ENCODE peak calls at places on chromosomes 16 and 17, in five cellular contexts. One of them, this sample, is unnamed. For H3K27me3, the result is how much of the 10 kb centered on the place peaks cover.

GRCh38 chr17:41464682-41465081 is 2.5 kb downstream of the KRT32 start:
- DNase-seq in spleen: no peak
- DNase-seq in PC-3: peak
- DNase-seq in adrenal gland: no peak
- DNase-seq in uterus: peak
- DNase-seq in this sample: peak

GRCh38 chr17:35345926-35346771 is 27.3 kb downstream of the SLFN11 start:
- DNase-seq in spleen: peak
- DNase-seq in PC-3: no peak
- DNase-seq in adrenal gland: peak
- DNase-seq in uterus: peak
- DNase-seq in this sample: peak

GRCh38 chr17:80884811-80885210 is 106.8 kb upstream of the CHMP6 start:
- DNase-seq in spleen: peak
- DNase-seq in PC-3: no peak
- DNase-seq in adrenal gland: no peak
- DNase-seq in uterus: no peak
- DNase-seq in this sample: no peak

GRCh38 chr17:71251276-71251675 is 869.5 kb upstream of the SOX9 start:
- DNase-seq in spleen: no peak
- DNase-seq in PC-3: no peak
- DNase-seq in adrenal gland: no peak
- DNase-seq in uterus: no peak
- DNase-seq in this sample: no peak

GRCh38 chr16:85750021-85750826 is 672 bp downstream of the C16orf74 start:
- DNase-seq in spleen: peak
- DNase-seq in PC-3: peak
- DNase-seq in adrenal gland: no peak
- DNase-seq in uterus: no peak
- DNase-seq in this sample: peak

GRCh38 chr16:935684-936083 is 35.1 kb downstream of the LMF1 start:
- DNase-seq in spleen: no peak
- DNase-seq in PC-3: no peak
- DNase-seq in adrenal gland: no peak
- DNase-seq in uterus: no peak
- DNase-seq in this sample: no peak

GRCh38 chr17:4808378-4808767 is 1.4 kb downstream of the PLD2 start:
- DNase-seq in spleen: no peak
- DNase-seq in PC-3: no peak
- DNase-seq in adrenal gland: no peak
- DNase-seq in uterus: peak
- DNase-seq in this sample: no peak

GRCh38 chr17:38982858-38983746 is 15.9 kb upstream of the FBXO47 start:
- DNase-seq in spleen: no peak
- DNase-seq in PC-3: peak
- DNase-seq in adrenal gland: peak
- DNase-seq in uterus: peak
- DNase-seq in this sample: peak

GRCh38 chr16:57824880-57825279 is 22.6 kb upstream of the KIFC3 start:
- DNase-seq in spleen: peak
- DNase-seq in PC-3: peak
- DNase-seq in adrenal gland: no peak
- DNase-seq in uterus: no peak
- DNase-seq in this sample: peak

GRCh38 chr17:45269912-45270311 is 8.0 kb upstream of the SPATA32 start:
- DNase-seq in spleen: no peak
- DNase-seq in PC-3: no peak
- DNase-seq in adrenal gland: no peak
- DNase-seq in uterus: no peak
- DNase-seq in this sample: no peak

GRCh38 chr17:29753845-29754439 is 131.2 kb upstream of the CORO6 start:
- DNase-seq in spleen: no peak
- DNase-seq in PC-3: no peak
- DNase-seq in adrenal gland: no peak
- DNase-seq in uterus: no peak
- DNase-seq in this sample: no peak

GRCh38 chr17:43779145-43780125 is 658 bp upstream of the DUSP3 start:
- DNase-seq in spleen: peak
- DNase-seq in PC-3: no peak
- DNase-seq in adrenal gland: no peak
- DNase-seq in uterus: peak
- DNase-seq in this sample: no peak

GRCh38 chr17:16197276-16197675 is 18.1 kb downstream of the NCOR1 start:
- DNase-seq in spleen: no peak
- DNase-seq in PC-3: no peak
- DNase-seq in adrenal gland: no peak
- DNase-seq in uterus: no peak
- DNase-seq in this sample: no peak

GRCh38 chr16:71426069-71426879 is 15.6 kb downstream of the TLE7 start:
- DNase-seq in spleen: peak
- DNase-seq in PC-3: no peak
- DNase-seq in adrenal gland: no peak
- DNase-seq in uterus: peak
- DNase-seq in this sample: peak

GRCh38 chr17:53218723-53219122 is 604.0 kb upstream of the KIF2B start:
- DNase-seq in spleen: no peak
- DNase-seq in PC-3: no peak
- DNase-seq in adrenal gland: no peak
- DNase-seq in uterus: no peak
- DNase-seq in this sample: no peak

GRCh38 chr16:81846105-81846504 is 67.0 kb downstream of the PLCG2 start:
- DNase-seq in spleen: no peak
- DNase-seq in PC-3: peak
- DNase-seq in adrenal gland: no peak
- DNase-seq in uterus: no peak
- DNase-seq in this sample: peak

GRCh38 chr17:61416540-61417363 is 17.1 kb downstream of the TBX2 start:
- DNase-seq in spleen: peak
- DNase-seq in PC-3: peak
- DNase-seq in adrenal gland: peak
- DNase-seq in uterus: peak
- DNase-seq in this sample: peak

GRCh38 chr17:2008332-2009126 is 16.6 kb downstream of the RTN4RL1 start:
- DNase-seq in spleen: no peak
- DNase-seq in PC-3: peak
- DNase-seq in adrenal gland: no peak
- DNase-seq in uterus: no peak
- DNase-seq in this sample: no peak

DNA sequence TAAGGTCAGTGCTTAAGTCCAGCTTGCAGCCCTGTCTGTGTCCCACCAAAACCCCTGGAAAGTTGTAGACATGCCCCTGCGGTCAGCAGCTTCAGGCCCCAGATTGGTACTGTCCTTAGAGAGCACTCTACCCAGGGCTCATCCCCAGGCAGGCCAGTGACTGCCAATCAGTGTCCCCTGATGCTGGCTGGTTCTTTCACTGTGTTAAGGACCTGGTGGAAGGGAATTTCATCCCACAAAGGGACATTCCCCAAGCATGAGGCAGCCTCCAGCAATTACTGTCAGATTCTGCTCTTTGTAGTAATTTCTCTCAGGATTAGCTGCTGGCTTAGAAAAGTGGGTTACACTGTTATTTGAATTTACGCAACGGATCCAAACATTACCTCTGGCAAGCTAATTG is 5.8 kb downstream of the IRX6 start:
- DNase-seq in spleen: no peak
- DNase-seq in PC-3: no peak
- DNase-seq in adrenal gland: no peak
- DNase-seq in uterus: no peak
- DNase-seq in this sample: no peak
- H3K27me3 ChIP-seq in spleen: half or more
- H3K27me3 ChIP-seq in PC-3: under half
- H3K27me3 ChIP-seq in adrenal gland: half or more
- H3K27me3 ChIP-seq in uterus: under half
- H3K27me3 ChIP-seq in this sample: under half

GRCh38 chr17:63950940-63951907 is 19.1 kb upstream of the CD79B start:
- DNase-seq in spleen: peak
- DNase-seq in PC-3: peak
- DNase-seq in adrenal gland: no peak
- DNase-seq in uterus: no peak
- DNase-seq in this sample: peak
- TF ChIP-seq CTCF in spleen: peak
- TF ChIP-seq CTCF in PC-3: peak
- TF ChIP-seq CTCF in adrenal gland: no peak
- TF ChIP-seq CTCF in uterus: no peak
- TF ChIP-seq CTCF in this sample: peak

DNA sequence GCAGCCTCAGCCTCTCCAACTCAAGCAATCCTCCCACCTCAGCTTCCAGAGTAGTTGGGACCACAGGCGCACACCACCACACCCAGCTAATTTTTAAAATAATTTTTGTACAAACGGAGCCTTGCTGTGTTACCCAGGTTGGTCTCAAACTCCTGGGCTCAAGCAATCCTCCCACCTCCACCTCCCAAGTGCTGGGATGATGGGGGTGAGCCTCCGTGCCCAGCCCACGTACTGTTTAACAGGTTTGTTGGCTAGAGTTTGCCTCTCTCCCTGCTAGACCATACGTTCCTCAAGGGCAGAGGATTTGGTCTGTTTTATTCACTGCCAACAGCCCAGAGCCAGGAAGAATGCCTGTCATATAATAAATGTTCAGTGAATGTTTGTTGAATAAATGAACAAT is 26.6 kb downstream of the SOCS1 start:
- DNase-seq in spleen: no peak
- DNase-seq in PC-3: no peak
- DNase-seq in adrenal gland: no peak
- DNase-seq in uterus: no peak
- DNase-seq in this sample: no peak
- H3K27me3 ChIP-seq in spleen: under half
- H3K27me3 ChIP-seq in PC-3: under half
- H3K27me3 ChIP-seq in adrenal gland: under half
- H3K27me3 ChIP-seq in uterus: under half
- H3K27me3 ChIP-seq in this sample: under half

DNA sequence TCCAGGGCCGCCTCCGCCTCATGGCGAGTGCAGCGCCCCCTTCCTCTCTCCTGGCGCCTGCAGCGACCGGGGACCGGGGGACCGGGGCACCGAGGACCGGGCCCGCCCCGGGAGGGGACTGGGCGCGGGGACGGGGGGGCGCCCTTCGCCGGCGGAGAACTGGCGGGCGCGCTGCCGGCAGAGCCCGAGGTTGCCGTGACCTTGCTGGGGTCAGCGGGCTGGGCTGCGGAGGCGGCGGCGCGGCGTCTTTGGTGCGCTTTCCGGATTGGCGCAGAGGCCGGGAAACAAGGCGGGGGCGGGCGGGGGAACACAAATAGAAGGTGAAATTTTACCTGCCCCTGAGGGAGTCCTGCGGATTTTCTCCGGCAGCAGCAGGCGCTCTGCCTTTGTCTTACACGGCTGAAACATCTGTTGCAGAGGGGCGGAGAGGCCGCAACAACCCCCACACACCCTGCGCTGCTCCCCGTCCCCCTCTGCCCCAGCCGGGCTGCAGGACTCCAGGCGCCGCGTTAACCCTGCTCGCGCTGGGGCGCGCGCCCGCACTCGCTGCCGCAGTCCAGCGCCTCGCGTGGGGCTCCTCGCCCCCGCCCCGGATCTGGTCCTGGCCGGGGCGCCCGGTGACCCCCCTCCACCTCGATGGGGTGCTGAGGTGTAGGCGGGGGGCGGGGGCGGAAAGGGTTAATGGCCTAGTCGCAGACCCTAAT is 53.5 kb downstream of the SREBF1 start:
- DNase-seq in spleen: peak
- DNase-seq in PC-3: peak
- DNase-seq in adrenal gland: peak
- DNase-seq in uterus: peak
- DNase-seq in this sample: peak
- TF ChIP-seq CTCF in spleen: no peak
- TF ChIP-seq CTCF in PC-3: peak
- TF ChIP-seq CTCF in adrenal gland: peak
- TF ChIP-seq CTCF in uterus: no peak
- TF ChIP-seq CTCF in this sample: peak

GRCh38 chr17:33220031-33220430 is 73.1 kb downstream of the ASIC2 start:
- DNase-seq in spleen: no peak
- DNase-seq in PC-3: no peak
- DNase-seq in adrenal gland: no peak
- DNase-seq in uterus: no peak
- DNase-seq in this sample: no peak
- H3K27me3 ChIP-seq in spleen: under half
- H3K27me3 ChIP-seq in PC-3: under half
- H3K27me3 ChIP-seq in adrenal gland: under half
- H3K27me3 ChIP-seq in uterus: under half
- H3K27me3 ChIP-seq in this sample: under half

DNA sequence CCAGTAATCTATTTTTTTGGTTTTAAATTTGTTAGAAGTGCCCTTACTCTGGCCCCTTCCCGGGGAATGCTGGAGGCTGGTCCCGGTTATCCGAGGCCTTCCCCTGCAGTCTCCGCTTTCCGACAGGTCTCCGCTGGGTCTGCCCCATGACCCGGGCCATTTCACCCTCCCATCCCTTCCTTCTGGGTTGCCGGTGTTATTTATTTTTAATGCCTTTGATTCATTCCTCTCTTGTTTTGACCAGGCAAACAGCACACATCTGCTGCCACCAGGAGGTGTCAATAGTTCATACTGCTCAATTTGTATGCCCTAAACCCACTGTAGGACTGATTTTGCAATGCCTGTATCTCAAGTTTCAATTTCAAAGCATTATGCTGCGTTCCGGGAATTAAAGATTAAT is 113.2 kb upstream of the IRX5 start:
- DNase-seq in spleen: no peak
- DNase-seq in PC-3: peak
- DNase-seq in adrenal gland: no peak
- DNase-seq in uterus: no peak
- DNase-seq in this sample: peak
- TF ChIP-seq CTCF in spleen: no peak
- TF ChIP-seq CTCF in PC-3: peak
- TF ChIP-seq CTCF in adrenal gland: no peak
- TF ChIP-seq CTCF in uterus: no peak
- TF ChIP-seq CTCF in this sample: peak

GRCh38 chr17:20613248-20613647 is 33.7 kb downstream of the CDRT15L2 start:
- DNase-seq in spleen: no peak
- DNase-seq in PC-3: no peak
- DNase-seq in adrenal gland: no peak
- DNase-seq in uterus: no peak
- DNase-seq in this sample: no peak

GRCh38 chr17:20612635-20613034 is 33.1 kb downstream of the CDRT15L2 start:
- DNase-seq in spleen: no peak
- DNase-seq in PC-3: no peak
- DNase-seq in adrenal gland: no peak
- DNase-seq in uterus: no peak
- DNase-seq in this sample: no peak

GRCh38 chr17:20613905-20614304 is 34.4 kb downstream of the CDRT15L2 start:
- DNase-seq in spleen: no peak
- DNase-seq in PC-3: no peak
- DNase-seq in adrenal gland: no peak
- DNase-seq in uterus: no peak
- DNase-seq in this sample: no peak

DNA sequence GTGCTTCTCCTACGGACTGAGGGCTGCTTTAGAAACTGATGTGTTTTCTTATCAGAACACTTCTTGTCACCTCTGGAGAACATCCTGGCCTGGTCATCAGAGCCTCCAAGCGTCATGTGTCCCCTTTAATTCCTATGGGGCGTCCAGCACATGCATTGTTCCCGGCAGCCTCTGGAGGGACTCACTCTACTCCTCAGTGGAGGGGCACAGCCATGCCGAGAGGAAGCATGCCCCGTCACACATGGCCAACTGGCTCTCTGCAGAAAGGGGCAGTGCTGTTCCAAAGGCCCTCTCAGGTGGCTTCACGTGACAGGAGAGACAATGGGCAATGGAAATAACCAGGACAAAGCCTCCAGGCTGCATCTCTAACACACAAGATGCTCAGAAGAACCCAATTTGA is 31.8 kb downstream of the CDRT15L2 start:
- DNase-seq in spleen: no peak
- DNase-seq in PC-3: no peak
- DNase-seq in adrenal gland: no peak
- DNase-seq in uterus: no peak
- DNase-seq in this sample: no peak
- H3K27me3 ChIP-seq in spleen: under half
- H3K27me3 ChIP-seq in PC-3: under half
- H3K27me3 ChIP-seq in adrenal gland: under half
- H3K27me3 ChIP-seq in uterus: under half
- H3K27me3 ChIP-seq in this sample: under half

This sample was measured in bronchial epithelial cell.